ENCODE peak calls at places on chromosomes 5 and 9, in six cellular contexts. One of them, this sample, is unnamed.

GRCh38 chr9:34197280-34197679 is 18.4 kb downstream of the UBAP1 start:
- DNase-seq in GM23338: no peak
- DNase-seq in GM23248: no peak
- DNase-seq in OCI-LY7: no peak
- DNase-seq in HCT116: no peak
- DNase-seq in PC-3: no peak
- DNase-seq in this sample: no peak

GRCh38 chr9:90860826-90861225 is 59.2 kb downstream of the SYK start:
- DNase-seq in GM23338: no peak
- DNase-seq in GM23248: no peak
- DNase-seq in OCI-LY7: no peak
- DNase-seq in HCT116: no peak
- DNase-seq in PC-3: no peak
- DNase-seq in this sample: no peak

GRCh38 chr5:16544607-16545374 is 72.0 kb downstream of the RETREG1 start:
- DNase-seq in GM23338: no peak
- DNase-seq in GM23248: peak
- DNase-seq in OCI-LY7: no peak
- DNase-seq in HCT116: no peak
- DNase-seq in PC-3: no peak
- DNase-seq in this sample: no peak

GRCh38 chr9:79829566-79830347 is 258.0 kb downstream of the TLE4 start:
- DNase-seq in GM23338: no peak
- DNase-seq in GM23248: no peak
- DNase-seq in OCI-LY7: no peak
- DNase-seq in HCT116: no peak
- DNase-seq in PC-3: no peak
- DNase-seq in this sample: no peak

GRCh38 chr5:53256746-53257145 is 147.2 kb upstream of the MOCS2 start:
- DNase-seq in GM23338: no peak
- DNase-seq in GM23248: peak
- DNase-seq in OCI-LY7: no peak
- DNase-seq in HCT116: no peak
- DNase-seq in PC-3: peak
- DNase-seq in this sample: peak

GRCh38 chr9:94031380-94031779 is 52.9 kb upstream of the PTPDC1 start:
- DNase-seq in GM23338: no peak
- DNase-seq in GM23248: peak
- DNase-seq in OCI-LY7: no peak
- DNase-seq in HCT116: no peak
- DNase-seq in PC-3: no peak
- DNase-seq in this sample: no peak

GRCh38 chr5:1255081-1255561 is 29.9 kb downstream of the SLC6A18 start:
- DNase-seq in GM23338: no peak
- DNase-seq in GM23248: no peak
- DNase-seq in OCI-LY7: peak
- DNase-seq in HCT116: no peak
- DNase-seq in PC-3: no peak
- DNase-seq in this sample: no peak

GRCh38 chr5:130096488-130096887 is 192.2 kb downstream of the CHSY3 start:
- DNase-seq in GM23338: no peak
- DNase-seq in GM23248: no peak
- DNase-seq in OCI-LY7: no peak
- DNase-seq in HCT116: no peak
- DNase-seq in PC-3: no peak
- DNase-seq in this sample: no peak

GRCh38 chr5:72600401-72600981 is 93.3 kb upstream of the ZNF366 start:
- DNase-seq in GM23338: no peak
- DNase-seq in GM23248: peak
- DNase-seq in OCI-LY7: no peak
- DNase-seq in HCT116: peak
- DNase-seq in PC-3: peak
- DNase-seq in this sample: peak

GRCh38 chr5:106142131-106142530 is 1528.6 kb downstream of the EFNA5 start:
- DNase-seq in GM23338: no peak
- DNase-seq in GM23248: no peak
- DNase-seq in OCI-LY7: no peak
- DNase-seq in HCT116: no peak
- DNase-seq in PC-3: no peak
- DNase-seq in this sample: no peak

GRCh38 chr9:116156621-116157314 is 3.2 kb downstream of the PAPPA start:
- DNase-seq in GM23338: peak
- DNase-seq in GM23248: peak
- DNase-seq in OCI-LY7: no peak
- DNase-seq in HCT116: no peak
- DNase-seq in PC-3: peak
- DNase-seq in this sample: peak

GRCh38 chr5:53936481-53937352 is 373.7 kb downstream of the ARL15 start:
- DNase-seq in GM23338: no peak
- DNase-seq in GM23248: peak
- DNase-seq in OCI-LY7: no peak
- DNase-seq in HCT116: no peak
- DNase-seq in PC-3: no peak
- DNase-seq in this sample: no peak

GRCh38 chr5:174518512-174518911 is 205.9 kb upstream of the MSX2 start:
- DNase-seq in GM23338: no peak
- DNase-seq in GM23248: no peak
- DNase-seq in OCI-LY7: no peak
- DNase-seq in HCT116: no peak
- DNase-seq in PC-3: no peak
- DNase-seq in this sample: no peak

GRCh38 chr5:172293054-172293744 is 9.6 kb upstream of the UBTD2 start:
- DNase-seq in GM23338: peak
- DNase-seq in GM23248: peak
- DNase-seq in OCI-LY7: peak
- DNase-seq in HCT116: peak
- DNase-seq in PC-3: peak
- DNase-seq in this sample: peak

GRCh38 chr9:129141066-129142041 is 30.1 kb downstream of the PTPA start:
- DNase-seq in GM23338: no peak
- DNase-seq in GM23248: peak
- DNase-seq in OCI-LY7: peak
- DNase-seq in HCT116: no peak
- DNase-seq in PC-3: no peak
- DNase-seq in this sample: peak

GRCh38 chr5:72661405-72661804 is 154.2 kb upstream of the ZNF366 start:
- DNase-seq in GM23338: no peak
- DNase-seq in GM23248: peak
- DNase-seq in OCI-LY7: no peak
- DNase-seq in HCT116: no peak
- DNase-seq in PC-3: peak
- DNase-seq in this sample: peak

GRCh38 chr5:16570121-16570815 is 46.5 kb downstream of the RETREG1 start:
- DNase-seq in GM23338: no peak
- DNase-seq in GM23248: peak
- DNase-seq in OCI-LY7: no peak
- DNase-seq in HCT116: no peak
- DNase-seq in PC-3: peak
- DNase-seq in this sample: no peak

DNA sequence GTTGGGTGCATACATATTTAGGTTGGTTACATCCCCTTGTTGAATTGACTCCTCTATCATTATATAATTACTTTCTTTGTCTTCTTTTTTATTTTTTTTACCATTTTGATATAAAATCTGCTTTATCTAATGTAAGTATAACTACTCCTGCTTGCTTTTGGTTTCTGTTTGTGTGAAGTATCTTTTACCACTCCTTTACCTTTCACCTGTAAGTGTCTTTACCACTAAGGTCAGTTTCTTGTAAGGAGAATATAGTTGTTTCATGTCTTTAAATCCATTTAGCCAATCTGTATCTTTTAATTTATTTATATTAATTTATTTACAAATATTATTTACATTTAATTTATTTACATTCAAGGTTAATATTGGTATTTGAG is 33.0 kb downstream of the INSL4 start:
- DNase-seq in GM23338: no peak
- DNase-seq in GM23248: no peak
- DNase-seq in OCI-LY7: no peak
- DNase-seq in HCT116: no peak
- DNase-seq in PC-3: no peak
- DNase-seq in this sample: no peak
- TF ChIP-seq EZH2phosphoT487 in GM23338: no peak
- TF ChIP-seq EZH2phosphoT487 in GM23248: no peak
- TF ChIP-seq EZH2phosphoT487 in OCI-LY7: no peak
- TF ChIP-seq EZH2phosphoT487 in HCT116: no peak
- TF ChIP-seq EZH2phosphoT487 in PC-3: no peak
- TF ChIP-seq EZH2phosphoT487 in this sample: no peak

DNA sequence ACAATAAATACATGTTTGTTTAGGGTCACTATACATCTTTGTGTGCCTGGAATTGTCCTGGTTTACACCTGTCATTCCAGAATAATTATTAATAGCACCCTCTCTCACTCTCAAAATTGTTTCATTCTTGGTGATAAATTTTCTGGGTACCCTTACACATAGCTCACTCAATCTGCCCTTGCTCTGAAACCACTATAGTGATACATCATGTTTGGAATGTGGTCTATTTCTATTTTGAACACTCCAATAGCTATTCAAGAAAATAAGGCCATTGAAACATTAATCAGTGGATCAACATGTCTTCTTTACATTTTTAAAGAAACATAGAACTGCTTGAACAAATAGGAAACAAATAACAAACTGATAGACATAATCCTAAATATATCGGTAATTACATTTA is 158.7 kb downstream of the ARRDC3 start:
- DNase-seq in GM23338: no peak
- DNase-seq in GM23248: peak
- DNase-seq in OCI-LY7: no peak
- DNase-seq in HCT116: no peak
- DNase-seq in PC-3: no peak
- DNase-seq in this sample: no peak
- TF ChIP-seq EZH2phosphoT487 in GM23338: no peak
- TF ChIP-seq EZH2phosphoT487 in GM23248: no peak
- TF ChIP-seq EZH2phosphoT487 in OCI-LY7: no peak
- TF ChIP-seq EZH2phosphoT487 in HCT116: no peak
- TF ChIP-seq EZH2phosphoT487 in PC-3: no peak
- TF ChIP-seq EZH2phosphoT487 in this sample: no peak

GRCh38 chr5:7869474-7870136 is 657 bp downstream of the MTRR start:
- DNase-seq in GM23338: peak
- DNase-seq in GM23248: peak
- DNase-seq in OCI-LY7: peak
- DNase-seq in HCT116: no peak
- DNase-seq in PC-3: peak
- DNase-seq in this sample: peak
- TF ChIP-seq EZH2phosphoT487 in GM23338: no peak
- TF ChIP-seq EZH2phosphoT487 in GM23248: no peak
- TF ChIP-seq EZH2phosphoT487 in OCI-LY7: no peak
- TF ChIP-seq EZH2phosphoT487 in HCT116: no peak
- TF ChIP-seq EZH2phosphoT487 in PC-3: no peak
- TF ChIP-seq EZH2phosphoT487 in this sample: no peak

GRCh38 chr9:112925058-112925641 is 34.5 kb upstream of the SLC46A2 start:
- DNase-seq in GM23338: peak
- DNase-seq in GM23248: peak
- DNase-seq in OCI-LY7: no peak
- DNase-seq in HCT116: peak
- DNase-seq in PC-3: peak
- DNase-seq in this sample: peak
- TF ChIP-seq EZH2phosphoT487 in GM23338: no peak
- TF ChIP-seq EZH2phosphoT487 in GM23248: no peak
- TF ChIP-seq EZH2phosphoT487 in OCI-LY7: no peak
- TF ChIP-seq EZH2phosphoT487 in HCT116: no peak
- TF ChIP-seq EZH2phosphoT487 in PC-3: no peak
- TF ChIP-seq EZH2phosphoT487 in this sample: no peak

DNA sequence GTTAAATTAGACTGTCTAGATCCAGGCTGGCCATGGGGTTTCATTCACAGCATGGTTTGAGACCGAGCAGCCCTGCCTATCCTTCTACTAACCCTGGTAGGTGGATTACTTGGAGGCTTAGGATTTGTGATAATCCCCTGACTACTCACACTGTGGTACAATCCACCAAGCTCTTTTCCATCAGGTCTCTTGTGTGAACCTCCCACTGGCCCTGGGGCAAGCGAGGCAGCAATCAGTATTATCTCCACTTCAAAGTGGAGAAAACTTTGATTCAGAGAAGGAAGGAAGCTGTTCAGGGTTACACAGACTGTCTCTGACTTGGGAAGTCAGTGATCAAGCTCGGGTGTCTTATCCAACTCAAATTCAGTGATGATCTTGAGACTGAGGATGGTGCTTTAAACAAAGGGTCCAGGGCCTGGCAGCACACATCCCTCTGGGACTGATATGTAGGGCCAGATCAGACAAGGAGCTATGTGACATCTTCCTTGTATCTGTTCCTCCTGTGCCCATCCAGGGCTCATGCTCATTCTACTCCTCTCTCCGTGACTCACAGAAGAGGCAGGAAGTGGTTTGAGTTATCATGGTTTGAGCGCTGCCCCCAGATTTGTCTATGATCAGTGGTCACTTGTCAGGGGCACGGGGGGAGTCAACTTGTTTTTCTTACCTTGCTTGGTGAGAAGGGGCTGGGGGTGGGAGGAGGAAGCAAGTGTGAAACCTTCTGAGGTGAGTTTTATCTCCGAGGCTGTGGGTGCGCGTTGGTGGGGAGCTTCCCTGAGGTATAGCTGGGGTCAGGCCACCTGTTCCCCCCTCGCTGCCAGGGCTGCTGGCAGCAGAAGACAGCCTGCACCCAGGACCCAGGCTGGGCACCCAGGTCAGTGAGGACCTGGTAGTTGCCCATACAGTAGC is 48.6 kb downstream of the RGS3 start:
- DNase-seq in GM23338: no peak
- DNase-seq in GM23248: peak
- DNase-seq in OCI-LY7: peak
- DNase-seq in HCT116: no peak
- DNase-seq in PC-3: no peak
- DNase-seq in this sample: no peak
- TF ChIP-seq EZH2phosphoT487 in GM23338: no peak
- TF ChIP-seq EZH2phosphoT487 in GM23248: no peak
- TF ChIP-seq EZH2phosphoT487 in OCI-LY7: no peak
- TF ChIP-seq EZH2phosphoT487 in HCT116: no peak
- TF ChIP-seq EZH2phosphoT487 in PC-3: no peak
- TF ChIP-seq EZH2phosphoT487 in this sample: no peak

This sample was measured in hepatocyte.